ENCODE peak calls at places on chromosomes 7 and 10, in six cellular contexts. U, X, Q, L, M and K are unnamed samples.
A peak's percentile ranks its signal among the peaks of the same experiment; 100 is the strongest.

GRCh38 chr10:131588704-131589220 is 277.2 kb upstream of the TCERG1L start:
- DNase-seq in L (no peak), M (no peak), U (no peak), X (no peak), Q (no peak), K (no peak)

GRCh38 chr10:96746503-96746902 is 26.2 kb upstream of the PIK3AP1 start:
- DNase-seq in Q (no peak), L (no peak), X (no peak), M (no peak), U (no peak), K (no peak)

GRCh38 chr7:43628431-43628830 is 45.5 kb downstream of the STK17A start:
- DNase-seq in L (no peak), M (no peak), Q (no peak), X (no peak), U (no peak), K (no peak)

GRCh38 chr10:124035928-124036558 is 57.4 kb downstream of the CHST15 start:
- DNase-seq in Q (peak; percentile 96), X (peak; percentile 82), M (no peak), U (peak; percentile 61), L (no peak), K (no peak)

GRCh38 chr10:62687230-62687748 is 117.2 kb upstream of the ADO start:
- DNase-seq in M (no peak), L (no peak), X (no peak), U (no peak), Q (no peak), K (no peak)

GRCh38 chr10:118343115-118343514 is 991 bp upstream of the FAM204A start:
- DNase-seq in X (no peak), L (no peak), Q (no peak), M (no peak), U (no peak), K (no peak)

GRCh38 chr7:20624666-20625385 is 9.4 kb downstream of the ABCB5 start:
- DNase-seq in Q (peak; percentile 8), U (no peak), L (no peak), M (no peak), X (no peak), K (no peak)

GRCh38 chr10:12704488-12704887 is 297.0 kb downstream of the CCDC3 start:
- DNase-seq in U (no peak), Q (no peak), X (no peak), M (no peak), L (no peak), K (no peak)

GRCh38 chr7:157875230-157876179 is 538.7 kb downstream of the DNAJB6 start:
- DNase-seq in L (peak; percentile 23), U (peak; percentile 50), Q (no peak), M (peak; percentile 85), X (no peak), K (peak; percentile 38)

DNA sequence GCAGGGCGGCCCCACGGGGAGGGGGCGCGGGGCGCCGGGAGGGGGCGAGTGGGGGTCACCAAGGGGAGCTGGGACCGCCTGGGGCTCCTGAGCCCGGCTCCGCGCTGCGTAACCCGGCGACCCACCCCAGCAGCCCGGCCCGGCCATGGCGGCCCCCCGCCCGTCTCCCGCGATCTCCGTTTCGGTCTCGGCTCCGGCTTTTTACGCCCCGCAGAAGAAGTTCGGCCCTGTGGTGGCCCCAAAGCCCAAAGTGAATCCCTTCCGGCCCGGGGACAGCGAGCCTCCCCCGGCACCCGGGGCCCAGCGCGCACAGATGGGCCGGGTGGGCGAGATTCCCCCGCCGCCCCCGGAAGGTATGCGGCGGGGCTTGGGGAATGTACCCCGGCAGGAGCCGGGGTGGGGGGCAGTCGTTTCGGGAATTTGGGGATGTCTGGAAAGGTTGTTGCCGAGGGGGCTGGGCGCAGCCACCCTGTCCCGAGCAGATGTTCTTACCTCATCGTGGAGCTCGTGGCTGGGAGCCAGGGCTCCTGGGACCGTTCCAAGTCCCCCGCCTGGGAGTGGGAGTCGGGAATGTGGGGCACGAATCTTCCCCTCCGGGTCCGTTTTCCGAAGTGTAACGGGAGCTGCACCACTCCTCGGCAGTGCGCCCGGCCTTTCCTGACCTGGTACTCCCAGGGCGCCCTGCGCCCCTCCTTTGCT is 431 bp downstream of the ZYX start:
- DNase-seq in L (no peak), U (peak; percentile 47), Q (no peak), X (no peak), M (no peak), K (no peak)
- TF ChIP-seq ZNF274 in L (no peak), U (no peak), Q (no peak), X (no peak), M (no peak), K (no peak)

GRCh38 chr10:23820789-23821188 is 381.9 kb downstream of the OTUD1 start:
- DNase-seq in U (no peak), X (no peak), L (no peak), Q (no peak), M (no peak), K (no peak)
- H3K4me1 ChIP-seq in U (no peaks in the 10 kb centered on the region), X (no peaks in the 10 kb centered on the region), L (no peaks in the 10 kb centered on the region), Q (no peaks in the 10 kb centered on the region), M (no peaks in the 10 kb centered on the region), K (no peaks in the 10 kb centered on the region)

GRCh38 chr10:76035728-76036409 is 604.4 kb downstream of the LRMDA start:
- DNase-seq in Q (no peak), M (no peak), L (no peak), U (no peak), X (no peak), K (no peak)

GRCh38 chr10:76034236-76035009 is 603.0 kb downstream of the LRMDA start:
- DNase-seq in U (no peak), X (no peak), M (no peak), L (no peak), Q (no peak), K (no peak)

GRCh38 chr10:76033457-76034196 is 602.2 kb downstream of the LRMDA start:
- DNase-seq in M (no peak), L (no peak), X (peak; percentile 5), Q (peak; percentile 99), U (no peak), K (no peak)

GRCh38 chr10:76036410-76036940 is 605.1 kb downstream of the LRMDA start:
- DNase-seq in Q (no peak), M (peak; percentile 91), X (no peak), U (peak; percentile 68), L (peak; percentile 26), K (peak; percentile 33)

DNA sequence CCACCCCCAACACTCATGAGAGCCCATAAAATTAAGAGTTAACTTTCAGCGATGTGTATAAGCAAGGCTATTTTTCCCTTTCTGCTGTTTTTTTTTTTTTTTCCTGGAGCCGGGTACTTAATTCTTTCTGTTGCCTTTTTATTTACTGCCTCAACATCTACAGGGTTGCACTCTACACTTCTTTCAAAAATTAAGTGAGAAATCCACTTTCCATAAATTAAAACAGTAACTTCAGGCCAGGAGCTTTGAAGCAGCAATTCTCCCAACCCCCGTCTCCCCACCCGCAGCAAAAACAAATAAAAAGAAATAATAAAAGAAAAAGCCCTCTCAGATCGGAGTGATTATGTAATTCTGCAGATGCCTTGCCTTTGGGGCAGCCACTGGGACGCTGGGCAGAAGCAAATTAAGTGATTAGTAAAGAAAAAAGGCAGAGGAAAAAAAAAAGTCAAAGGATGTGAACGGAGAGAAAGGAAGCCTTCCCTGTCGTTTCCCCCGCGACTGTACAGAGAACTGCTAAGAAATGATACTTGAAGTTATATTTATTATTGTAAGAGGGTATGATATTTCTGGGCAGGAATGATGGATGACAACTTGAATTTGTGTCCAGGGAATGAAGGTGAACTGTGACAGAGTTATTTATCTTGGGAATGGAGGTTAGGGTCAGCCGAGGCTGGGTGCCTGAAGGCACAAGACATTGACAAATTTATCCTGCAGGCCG is 603.7 kb downstream of the LRMDA start:
- DNase-seq in M (no peak), X (no peak), U (no peak), Q (no peak), L (no peak), K (no peak)
- H3K27me3 ChIP-seq in M (no peaks in the 10 kb centered on the region), X (no peaks in the 10 kb centered on the region), U (peaks cover 4% of the 10 kb centered on the region), Q (no peaks in the 10 kb centered on the region), L (no peaks in the 10 kb centered on the region), K (no peaks in the 10 kb centered on the region)

DNA sequence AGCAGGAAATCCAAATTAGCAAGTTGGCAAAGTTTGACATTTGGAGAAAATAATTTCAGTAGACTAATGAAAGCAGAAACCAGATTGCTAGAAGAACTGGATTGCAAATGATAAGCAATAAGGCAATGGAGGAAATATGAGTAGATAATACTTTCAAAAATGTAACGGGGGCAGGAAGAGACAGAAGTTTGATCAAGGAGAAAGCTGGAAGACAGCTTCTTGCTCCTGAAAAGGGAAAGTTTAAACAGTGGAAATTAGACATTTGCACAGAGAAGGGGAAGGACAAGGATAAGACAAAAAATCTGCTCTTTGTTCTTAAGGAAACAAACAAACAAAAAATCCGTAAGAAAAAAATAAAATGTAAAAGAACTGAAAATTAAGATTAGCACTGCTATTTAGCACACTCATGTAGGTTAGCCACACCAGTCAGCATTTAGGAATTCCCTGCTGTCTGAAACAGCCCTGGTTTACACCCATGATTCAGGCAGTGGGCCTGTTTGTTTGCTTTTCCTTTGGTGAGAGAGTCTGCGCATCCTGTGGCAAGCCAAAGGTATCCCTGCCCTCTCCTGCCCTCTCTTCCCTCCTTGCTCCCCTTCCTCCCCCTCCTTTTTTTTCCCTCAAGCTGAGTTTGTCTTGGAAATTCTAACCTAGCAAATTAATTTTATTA is 104.3 kb upstream of the CAV2 start:
- DNase-seq in Q (no peak), M (no peak), X (no peak), L (peak; percentile 69), U (no peak), K (no peak)
- TF ChIP-seq ZNF274 in Q (no peak), M (no peak), X (no peak), L (no peak), U (no peak), K (no peak)

DNA sequence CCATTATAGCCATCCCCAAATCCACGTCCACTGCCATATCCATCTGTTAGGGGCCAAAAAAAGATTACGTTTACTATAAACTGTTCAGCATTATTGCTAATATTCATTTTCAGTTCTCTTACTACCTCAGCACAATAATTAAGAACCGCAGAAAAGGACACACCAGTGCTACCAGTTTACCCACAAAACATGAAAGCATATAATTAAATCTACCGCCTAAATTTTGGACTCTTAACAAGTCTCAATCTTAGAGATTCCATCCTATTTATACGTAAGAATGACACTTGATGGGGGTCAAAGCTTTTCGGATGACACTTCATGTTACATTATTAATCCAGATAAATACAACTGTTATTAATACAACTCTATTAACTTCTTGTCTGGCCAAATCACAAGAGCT is 4.7 kb downstream of the HNRNPA2B1 start:
- DNase-seq in U (no peak), L (no peak), Q (no peak), X (no peak), M (no peak), K (no peak)
- H3K4me1 ChIP-seq in U (peaks cover 3% of the 10 kb centered on the region), L (peaks cover 15% of the 10 kb centered on the region), Q (peaks cover 53% of the 10 kb centered on the region), X (peaks cover 25% of the 10 kb centered on the region), M (no peaks in the 10 kb centered on the region), K (no peaks in the 10 kb centered on the region)